ENCODE peak calls at places on chromosomes 6 and 20, in four cellular contexts. Y is fibroblast of lung, H is ovary, C is stomach. T is an unnamed sample.

GRCh38 chr20:23178806-23179205 is 92.7 kb upstream of the CD93 start:
- DNase-seq in Y (no peak), C (no peak), H (no peak), T (no peak)

GRCh38 chr6:44569931-44570385 is 182.5 kb downstream of the CDC5L start:
- DNase-seq in Y (peak; percentile 41), C (no peak), H (peak; percentile 49), T (peak; percentile 46)

GRCh38 chr6:136058852-136059251 is 191.3 kb downstream of the MTFR2 start:
- DNase-seq in C (no peak), Y (no peak), H (no peak), T (no peak)

GRCh38 chr20:32742322-32743236 is 688 bp downstream of the COMMD7 start:
- DNase-seq in C (no peak), Y (no peak), H (no peak), T (no peak)

GRCh38 chr6:52390361-52390727 is 28.4 kb downstream of the PAQR8 start:
- DNase-seq in H (no peak), Y (peak; percentile 33), C (no peak), T (peak; percentile 22)

GRCh38 chr20:7505152-7505834 is 435.0 kb downstream of the HAO1 start:
- DNase-seq in Y (no peak), H (no peak), C (no peak), T (no peak)

GRCh38 chr6:36386495-36387439 is 702 bp downstream of the ETV7 start:
- DNase-seq in C (peak; percentile 43), Y (peak; percentile 57), H (peak; percentile 54), T (peak; percentile 8)

GRCh38 chr20:5080384-5080877 is 39.3 kb downstream of the PCNA start:
- DNase-seq in H (no peak), Y (peak; percentile 69), C (peak; percentile 46), T (peak; percentile 37)

GRCh38 chr6:66094615-66095014 is 387.6 kb upstream of the EYS start:
- DNase-seq in H (no peak), C (no peak), Y (no peak), T (no peak)

GRCh38 chr6:130147151-130147550 is 75.6 kb downstream of the SAMD3 start:
- DNase-seq in H (no peak), C (no peak), Y (no peak), T (no peak)

GRCh38 chr20:58639182-58640146 is 11.6 kb upstream of the STX16 start:
- DNase-seq in H (no peak), Y (no peak), C (no peak), T (no peak)
- TF ChIP-seq CTCF in H (no peak), Y (no peak), C (no peak), T (peak; percentile 30)

DNA sequence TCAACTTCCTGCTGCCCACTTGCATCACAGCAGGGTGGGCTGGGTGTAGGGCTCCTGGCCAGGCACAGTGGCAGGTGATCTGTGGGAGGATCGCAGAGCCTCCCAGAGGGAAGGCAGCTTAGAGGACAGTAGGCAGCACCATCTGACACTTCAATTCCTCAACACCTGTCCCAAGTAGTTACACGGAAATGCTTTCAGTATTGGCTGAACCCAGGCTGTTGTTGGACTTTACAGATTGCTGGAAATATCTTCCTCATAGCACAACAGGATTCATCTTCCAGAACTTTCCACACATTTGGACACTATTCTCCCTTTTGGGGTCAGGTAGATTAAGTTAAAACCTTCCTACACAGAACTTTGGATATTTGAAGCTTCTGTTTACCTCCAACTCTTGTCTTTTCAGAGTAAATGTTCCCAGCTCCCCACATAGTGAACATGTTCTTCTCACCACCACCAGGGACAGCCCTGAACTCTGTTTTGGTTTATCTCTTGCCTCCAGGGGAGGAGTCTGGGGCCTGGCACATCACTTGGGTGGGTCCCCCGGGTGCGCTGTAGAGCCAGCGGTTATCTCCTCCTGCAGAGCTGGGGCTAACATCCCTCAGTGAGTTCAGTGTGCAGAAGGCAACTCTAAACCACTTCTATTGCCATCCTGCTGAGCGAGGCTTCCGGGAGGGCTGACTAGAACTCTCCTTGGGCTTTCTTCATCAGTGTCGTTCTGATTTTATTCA is 3.5 kb upstream of the SLC22A2 start:
- DNase-seq in H (no peak), C (no peak), Y (no peak), T (no peak)
- TF ChIP-seq CTCF in H (no peak), C (no peak), Y (no peak), T (no peak)

GRCh38 chr6:4775591-4776492 is at the start of gene CDYL:
- DNase-seq in H (peak; percentile 92), Y (peak; percentile 89), C (peak; percentile 92), T (peak; percentile 77)
- TF ChIP-seq CTCF in H (no peak), Y (no peak), C (no peak), T (peak; percentile 40)

DNA sequence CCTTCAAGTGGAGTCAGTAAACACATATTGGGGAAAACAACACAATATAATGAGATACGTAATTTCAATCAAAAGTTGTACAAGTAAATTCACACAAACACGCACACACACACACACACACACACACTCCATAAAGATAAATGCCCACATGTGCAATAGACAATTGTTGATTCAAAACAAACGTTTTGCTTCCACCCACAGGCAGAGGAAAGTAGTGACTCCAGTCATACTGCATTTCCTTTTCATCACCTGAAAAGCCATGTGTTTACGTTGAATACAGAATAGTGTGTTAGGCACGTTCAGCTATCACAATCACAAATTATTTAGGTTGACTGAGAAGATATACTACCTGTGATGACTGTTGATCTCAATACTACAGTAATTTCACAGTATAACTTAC is 443.8 kb upstream of the MANEA start:
- DNase-seq in Y (peak; percentile 24), C (no peak), H (no peak), T (no peak)
- TF ChIP-seq CTCF in Y (no peak), C (no peak), H (no peak), T (no peak)

GRCh38 chr6:3229566-3230274 is 2.3 kb upstream of the TUBB2B start:
- DNase-seq in C (no peak), H (no peak), Y (no peak), T (no peak)
- TF ChIP-seq CTCF in C (no peak), H (no peak), Y (no peak), T (no peak)

GRCh38 chr6:157139054-157139708 is 184.1 kb downstream of the TMEM242 start:
- DNase-seq in H (no peak), C (no peak), Y (no peak), T (no peak)
- TF ChIP-seq CTCF in H (no peak), C (no peak), Y (no peak), T (peak; percentile 55)

T was measured in HFFc6.